ENCODE peak calls at places on chromosome 11, in eight cellular contexts. D is HCT116, T is GM12878, H is upper lobe of left lung, W is Panc1, S is HepG2, U is GM23338, R is K562. N is an unnamed sample.

GRCh38 chr11:60743058-60743457 is 13.6 kb upstream of the MS4A15 start:
- ATAC-seq in T (no peak), S (no peak), W (no peak), H (no peak), R (no peak), U (no peak), D (peak; percentile 63), N (no peak)

GRCh38 chr11:64872790-64873488 is 5.5 kb downstream of the EHD1 start:
- ATAC-seq in T (peak; percentile 2), H (no peak), U (no peak), D (no peak), R (no peak), S (peak; percentile 26), W (no peak), N (no peak)

GRCh38 chr11:47288066-47288465 is 18.1 kb downstream of the MADD start:
- ATAC-seq in W (no peak), U (no peak), T (no peak), H (no peak), R (no peak), S (no peak), D (no peak), N (no peak)

GRCh38 chr11:65786786-65787636 is at the start of gene OVOL1:
- ATAC-seq in U (peak; percentile 19), H (peak; percentile 28), W (no peak), T (no peak), R (no peak), D (peak; percentile 52), S (no peak), N (no peak)

GRCh38 chr11:22044126-22044525 is 148.8 kb upstream of the ANO5 start:
- ATAC-seq in R (no peak), U (no peak), H (no peak), S (no peak), T (no peak), W (no peak), D (no peak), N (no peak)

GRCh38 chr11:94563176-94563847 is 3.9 kb upstream of the PIWIL4 start:
- ATAC-seq in D (peak; percentile 83), H (peak; percentile 92), W (peak; percentile 89), S (no peak), U (peak; percentile 65), T (no peak), R (peak; percentile 70), N (peak; percentile 86)

GRCh38 chr11:121575963-121576290 is 123.2 kb upstream of the SORL1-AS1 start:
- ATAC-seq in W (no peak), D (no peak), H (no peak), U (no peak), S (no peak), T (peak; percentile 64), R (no peak), N (no peak)

GRCh38 chr11:121561240-121561639 is 108.5 kb upstream of the SORL1-AS1 start:
- ATAC-seq in T (no peak), S (peak; percentile 3), H (no peak), R (no peak), D (no peak), W (no peak), U (no peak), N (no peak)

GRCh38 chr11:76772100-76772782 is 10.9 kb upstream of the TSKU start:
- ATAC-seq in R (no peak), H (peak; percentile 28), S (no peak), W (no peak), D (no peak), T (no peak), U (no peak), N (peak; percentile 51)

GRCh38 chr11:12088047-12088481 is 22.3 kb upstream of the MICAL2 start:
- ATAC-seq in U (no peak), W (peak; percentile 22), T (peak; percentile 38), S (peak; percentile 60), D (peak; percentile 54), R (peak; percentile 97), H (peak; percentile 48), N (peak; percentile 39)

GRCh38 chr11:22567759-22568158 is 57.9 kb downstream of the FANCF start:
- ATAC-seq in H (peak; percentile 19), T (no peak), U (no peak), D (no peak), S (no peak), R (no peak), W (no peak), N (peak; percentile 34)

GRCh38 chr11:68527585-68527984 is 67.0 kb downstream of the PPP6R3 start:
- ATAC-seq in U (peak; percentile 38), S (no peak), D (no peak), H (no peak), T (no peak), W (no peak), R (no peak), N (no peak)

GRCh38 chr11:7495997-7496545 is 10.8 kb downstream of the OLFML1 start:
- ATAC-seq in R (no peak), U (no peak), S (no peak), W (no peak), T (peak; percentile 91), H (peak; percentile 78), D (no peak), N (peak; percentile 72)

GRCh38 chr11:665707-666281 is 28.7 kb downstream of the DRD4 start:
- ATAC-seq in W (no peak), D (no peak), S (no peak), T (no peak), U (no peak), R (peak; percentile 98), H (peak; percentile 87), N (peak; percentile 76)

GRCh38 chr11:120121914-120122473 is 15.9 kb downstream of the TRIM29 start:
- ATAC-seq in T (no peak), S (peak; percentile 48), R (no peak), D (peak; percentile 55), U (peak; percentile 36), H (peak; percentile 33), W (no peak), N (no peak)

GRCh38 chr11:8004008-8004407 is 16.9 kb downstream of the EIF3F start:
- ATAC-seq in H (no peak), T (no peak), W (no peak), U (no peak), D (no peak), S (no peak), R (no peak), N (no peak)

GRCh38 chr11:65779669-65779918 is 1.2 kb downstream of the AP5B1 start:
- ATAC-seq in D (no peak), U (peak; percentile 2), R (no peak), H (no peak), T (no peak), S (no peak), W (no peak), N (no peak)

GRCh38 chr11:109819410-109819809 is 273.8 kb upstream of the ZC3H12C start:
- ATAC-seq in S (no peak), W (no peak), D (no peak), T (no peak), H (no peak), R (no peak), U (no peak), N (no peak)

GRCh38 chr11:111775024-111775710 is 9.0 kb upstream of the PPP2R1B start:
- ATAC-seq in T (no peak), R (no peak), H (peak; percentile 56), U (no peak), D (no peak), S (no peak), W (no peak), N (peak; percentile 58)

GRCh38 chr11:82747471-82747870 is 13.8 kb upstream of the FAM181B start:
- ATAC-seq in T (no peak), R (no peak), D (no peak), U (no peak), S (no peak), W (no peak), H (no peak), N (no peak)

GRCh38 chr11:86207413-86207812 is 37.1 kb upstream of the EED start:
- ATAC-seq in D (no peak), H (no peak), W (no peak), S (no peak), R (no peak), U (no peak), T (no peak), N (no peak)
- TF ChIP-seq POLR2AphosphoS5 in D (no peak), H (no peak), W (no peak), S (no peak), R (no peak), U (no peak), T (no peak), N (no peak)

DNA sequence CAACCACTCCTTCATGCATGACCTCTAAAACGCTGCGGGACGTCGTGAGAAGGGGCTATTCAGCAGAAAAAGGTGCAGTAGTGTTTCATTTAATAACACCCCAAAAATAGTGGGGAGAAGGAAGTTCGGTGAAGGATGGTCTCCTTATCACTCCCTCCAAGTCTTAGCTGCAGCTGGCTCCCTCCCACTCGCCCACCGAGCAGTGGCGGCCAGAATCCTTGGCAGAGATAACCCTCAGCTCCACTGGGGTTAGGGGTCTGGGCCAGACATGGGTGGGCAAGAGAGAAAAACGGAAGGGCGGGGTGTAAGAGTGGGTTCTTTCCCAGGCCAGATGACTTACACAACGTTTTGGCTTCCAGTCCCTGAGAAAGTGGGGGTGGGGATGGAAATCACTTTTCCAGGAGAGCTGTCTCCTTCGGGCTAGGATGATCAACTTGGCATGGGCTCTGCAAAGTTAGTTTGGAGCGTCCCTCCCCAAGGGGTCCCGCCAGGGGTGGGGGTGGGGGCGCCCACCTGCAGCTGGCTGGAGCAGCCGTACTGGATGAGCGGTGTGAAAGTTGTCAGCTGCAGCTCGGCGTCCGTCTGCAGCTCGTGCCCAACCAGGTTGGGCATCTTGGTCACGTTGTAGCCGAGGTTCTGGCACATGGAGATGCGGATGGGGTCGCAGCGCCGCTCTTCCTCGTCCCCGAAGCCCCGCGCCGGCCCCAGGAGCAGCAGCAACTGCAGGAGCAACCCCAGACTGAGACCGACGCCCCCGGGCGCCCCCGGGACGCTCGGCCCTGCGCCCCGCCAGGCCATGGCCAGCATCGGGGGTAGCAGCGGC is 696 bp downstream of the FZD4 start:
- ATAC-seq in R (peak; percentile 7), S (no peak), U (peak; percentile 20), W (peak; percentile 13), D (no peak), H (peak; percentile 1), T (no peak), N (peak; percentile 0)
- H3K27ac ChIP-seq in R (peak overlapping the region; percentile 65), S (peak overlapping the region; percentile 85), U (no peak overlapping the region), W (peak overlapping the region; percentile 65), D (peak overlapping the region; percentile 48), H (peak overlapping the region; percentile 86), T (no peak overlapping the region), N (peak overlapping the region; percentile 96)

DNA sequence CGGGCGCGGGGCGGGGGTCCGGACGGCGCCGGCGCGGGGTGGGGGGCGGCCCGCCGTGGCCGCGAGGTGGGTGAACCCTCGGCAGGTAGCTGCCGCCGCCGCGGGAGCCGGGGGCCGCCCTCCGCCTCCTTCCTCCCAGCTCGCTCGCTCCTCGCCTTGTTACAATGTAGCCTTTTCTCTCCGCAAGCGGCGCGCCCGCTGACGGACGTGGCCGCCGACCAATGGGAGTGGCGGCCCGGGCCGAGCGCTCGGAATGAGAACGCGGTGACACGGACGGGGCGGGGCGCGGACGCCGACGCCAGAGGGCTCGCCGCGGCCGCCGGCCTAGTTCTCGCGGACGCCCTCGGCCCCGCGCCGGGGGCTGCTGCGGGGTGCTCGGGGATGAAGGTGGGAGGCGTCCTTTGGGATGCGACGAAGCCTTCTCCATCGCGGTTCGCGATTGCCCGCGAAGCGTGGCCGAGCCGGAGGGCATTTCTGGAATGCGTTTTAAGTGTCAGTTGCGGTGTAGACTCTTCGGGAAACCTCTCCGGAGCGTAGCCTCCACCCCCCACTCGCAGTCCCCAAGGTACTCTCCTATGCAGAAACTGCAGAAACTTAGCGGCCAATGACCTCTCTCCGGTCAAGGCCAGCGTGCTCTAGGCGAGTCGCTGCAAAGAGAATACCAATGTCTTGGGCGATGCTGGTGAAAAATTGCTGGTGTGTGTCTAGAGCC is 734 bp downstream of the PRDM11 start:
- ATAC-seq in H (peak; percentile 98), W (peak; percentile 98), S (peak; percentile 98), D (peak; percentile 97), T (peak; percentile 100), R (peak; percentile 100), U (peak; percentile 86), N (peak; percentile 98)
- H3K4me3 ChIP-seq in H (peak overlapping the region; percentile 55), W (peak overlapping the region; percentile 72), S (peak overlapping the region; percentile 67), D (peak overlapping the region; percentile 82), T (peak overlapping the region; percentile 74), R (peak overlapping the region; percentile 56), U (peak overlapping the region; percentile 99), N (peak overlapping the region; percentile 53)

GRCh38 chr11:33703771-33704170 is 3.1 kb upstream of the C11orf91 start:
- ATAC-seq in W (peak; percentile 27), H (no peak), U (no peak), T (no peak), S (no peak), R (no peak), D (peak; percentile 10), N (peak; percentile 5)
- TF ChIP-seq POLR2AphosphoS5 in W (peak; percentile 13), H (peak; percentile 39), U (no peak), T (no peak), S (no peak), R (no peak), D (peak; percentile 5), N (peak; percentile 1)